ENCODE peak calls at places on chromosome 18, in nine cellular contexts. J, G, V, C, U, Z, Q, B and Y are unnamed samples.

GRCh38 chr18:33720133-33720532 is 142.1 kb downstream of the ASXL3 start:
- DNase-seq in J (no peak), G (no peak), V (no peak), C (no peak), U (no peak), Z (no peak), Q (peak; percentile 10), B (no peak), Y (no peak)

GRCh38 chr18:45755936-45756335 is 32.0 kb downstream of the SLC14A1 start:
- DNase-seq in J (no peak), G (peak; percentile 92), V (no peak), C (peak; percentile 23), U (no peak), Z (no peak), Q (peak; percentile 54), B (no peak), Y (peak; percentile 91)

GRCh38 chr18:39990540-39990939 is 1964.5 kb upstream of the PIK3C3 start:
- DNase-seq in J (no peak), G (no peak), V (no peak), C (no peak), U (no peak), Z (no peak), Q (no peak), B (no peak), Y (no peak)

GRCh38 chr18:36901277-36901701 is 72.4 kb downstream of the KIAA1328 start:
- DNase-seq in J (no peak), G (no peak), V (no peak), C (no peak), U (no peak), Z (no peak), Q (peak; percentile 27), B (no peak), Y (peak; percentile 24)

GRCh38 chr18:27298215-27298804 is 113.2 kb upstream of the CHST9 start:
- DNase-seq in J (no peak), G (no peak), V (no peak), C (no peak), U (no peak), Z (no peak), Q (peak; percentile 25), B (no peak), Y (peak; percentile 38)

GRCh38 chr18:76459687-76460350 is 35.2 kb downstream of the ZNF516 start:
- DNase-seq in J (no peak), G (no peak), V (peak; percentile 42), C (peak; percentile 64), U (peak; percentile 100), Z (no peak), Q (peak; percentile 93), B (peak; percentile 66), Y (peak; percentile 98)

GRCh38 chr18:69128978-69129377 is 271.7 kb upstream of the DOK6 start:
- DNase-seq in J (no peak), G (no peak), V (no peak), C (no peak), U (no peak), Z (no peak), Q (no peak), B (no peak), Y (no peak)

GRCh38 chr18:50231621-50232020 is 34.7 kb downstream of the CFAP53 start:
- DNase-seq in J (no peak), G (no peak), V (no peak), C (no peak), U (no peak), Z (no peak), Q (no peak), B (no peak), Y (peak; percentile 58)

GRCh38 chr18:32271649-32272324 is 81.9 kb downstream of the MEP1B start:
- DNase-seq in J (no peak), G (peak; percentile 25), V (no peak), C (peak; percentile 29), U (peak; percentile 25), Z (no peak), Q (peak; percentile 30), B (no peak), Y (peak; percentile 57)

GRCh38 chr18:4748975-4749374 is 293.9 kb upstream of the DLGAP1 start:
- DNase-seq in J (no peak), G (no peak), V (no peak), C (no peak), U (no peak), Z (no peak), Q (no peak), B (no peak), Y (no peak)

GRCh38 chr18:59799383-59800015 is 100.3 kb upstream of the PMAIP1 start:
- DNase-seq in J (no peak), G (no peak), V (no peak), C (no peak), U (no peak), Z (no peak), Q (no peak), B (no peak), Y (no peak)

GRCh38 chr18:62616331-62616805 is 93.5 kb downstream of the ZCCHC2 start:
- DNase-seq in J (no peak), G (peak; percentile 52), V (no peak), C (no peak), U (peak; percentile 24), Z (no peak), Q (no peak), B (no peak), Y (no peak)

GRCh38 chr18:35998967-35999366 is 26.5 kb downstream of the RMP24 start:
- DNase-seq in J (no peak), G (no peak), V (no peak), C (no peak), U (no peak), Z (no peak), Q (no peak), B (no peak), Y (peak; percentile 22)

GRCh38 chr18:32049393-32050161 is 31.0 kb downstream of the RNF125 start:
- DNase-seq in J (peak; percentile 58), G (peak; percentile 27), V (peak; percentile 82), C (no peak), U (peak; percentile 3), Z (peak; percentile 67), Q (peak; percentile 37), B (peak; percentile 73), Y (no peak)

GRCh38 chr18:3472681-3473544 is 22.9 kb downstream of the TGIF1 start:
- DNase-seq in J (no peak), G (no peak), V (no peak), C (no peak), U (no peak), Z (no peak), Q (no peak), B (no peak), Y (no peak)

GRCh38 chr18:23662309-23663263 is at the start of gene ANKRD29:
- DNase-seq in J (peak; percentile 67), G (peak; percentile 32), V (peak; percentile 59), C (peak; percentile 18), U (no peak), Z (no peak), Q (peak; percentile 65), B (peak; percentile 84), Y (peak; percentile 35)

GRCh38 chr18:47150824-47151366 is 595 bp upstream of the HDHD2 start:
- DNase-seq in J (peak; percentile 54), G (peak; percentile 20), V (no peak), C (peak; percentile 23), U (no peak), Z (peak; percentile 49), Q (peak; percentile 1), B (no peak), Y (peak; percentile 36)

GRCh38 chr18:47151457-47151856 is 1.2 kb upstream of the HDHD2 start:
- DNase-seq in J (no peak), G (no peak), V (no peak), C (no peak), U (no peak), Z (no peak), Q (no peak), B (no peak), Y (no peak)

GRCh38 chr18:47149457-47150028 is 757 bp downstream of the HDHD2 start:
- DNase-seq in J (no peak), G (no peak), V (no peak), C (no peak), U (no peak), Z (no peak), Q (no peak), B (no peak), Y (no peak)

DNA sequence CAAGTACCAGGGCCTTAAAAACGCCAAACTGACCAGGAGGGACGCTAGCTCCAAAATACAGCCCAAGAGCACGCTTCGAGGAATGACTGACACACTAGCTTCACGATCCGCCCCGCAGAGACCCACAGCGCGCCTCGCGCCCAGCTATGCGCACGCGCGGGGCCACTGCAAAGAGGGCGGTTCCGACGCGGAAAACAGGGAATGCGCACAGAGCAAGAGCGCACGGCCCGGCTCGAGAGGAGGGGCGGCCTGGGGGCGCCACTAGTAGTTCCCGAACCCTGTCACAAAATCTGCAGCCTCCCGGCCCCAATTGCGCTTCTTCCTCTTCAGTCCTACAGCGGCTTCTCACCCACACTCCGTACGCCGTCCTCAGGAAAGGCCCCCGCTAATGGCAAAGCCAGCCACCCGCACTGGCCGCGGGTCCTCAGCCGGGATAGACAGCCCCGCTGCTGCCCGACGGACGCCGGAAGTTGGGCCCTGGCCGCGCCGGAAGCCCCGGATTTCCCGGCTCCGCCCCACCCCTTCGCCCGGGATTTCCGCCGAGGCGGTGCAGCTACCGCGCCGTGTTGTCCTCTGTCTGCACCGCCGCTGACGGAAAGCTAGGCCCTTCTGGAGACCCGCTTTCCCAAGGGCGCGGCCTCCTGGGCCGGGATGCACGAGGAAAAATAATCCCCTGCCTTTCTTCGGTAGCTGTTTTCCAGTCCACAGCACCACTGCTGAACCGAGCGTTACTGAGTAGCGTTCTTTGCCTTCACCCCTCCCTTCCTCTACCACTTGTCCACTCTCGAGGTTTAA is at the start of gene HDHD2:
- DNase-seq in J (peak; percentile 92), G (peak; percentile 85), V (peak; percentile 90), C (peak; percentile 78), U (peak; percentile 65), Z (peak; percentile 70), Q (peak; percentile 58), B (peak; percentile 94), Y (peak; percentile 76)
- TF ChIP-seq CTCF in J (no peak), G (no peak), V (no peak), C (no peak), U (peak; percentile 24), Z (no peak), Q (no peak), B (no peak), Y (no peak)

GRCh38 chr18:48896875-48897511 is 53.8 kb downstream of the SMAD7 start:
- DNase-seq in J (peak; percentile 51), G (peak; percentile 56), V (peak; percentile 75), C (no peak), U (no peak), Z (peak; percentile 57), Q (peak; percentile 24), B (peak; percentile 88), Y (peak; percentile 80)
- TF ChIP-seq CTCF in J (no peak), G (no peak), V (no peak), C (no peak), U (peak; percentile 35), Z (no peak), Q (no peak), B (no peak), Y (no peak)

DNA sequence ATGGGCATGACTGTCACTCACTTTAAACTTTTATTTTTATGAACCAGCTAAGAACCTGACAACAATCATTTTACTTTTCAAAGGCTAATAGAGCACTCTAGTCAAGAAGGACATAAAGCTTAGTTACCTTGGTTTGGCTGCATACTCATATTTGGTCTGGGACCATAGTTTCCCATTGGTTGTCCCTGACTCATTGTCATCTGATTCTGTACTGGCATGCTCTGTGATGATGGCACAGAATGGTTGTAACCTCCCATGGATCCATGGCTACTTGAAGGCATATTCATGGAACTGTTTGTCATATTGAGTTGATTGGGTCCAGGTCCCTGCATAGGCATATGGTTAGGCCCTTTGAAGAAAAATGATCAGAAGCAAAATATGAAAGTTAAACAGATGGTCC is 37.9 kb downstream of the SS18 start:
- DNase-seq in J (no peak), G (no peak), V (no peak), C (no peak), U (no peak), Z (no peak), Q (no peak), B (no peak), Y (no peak)
- TF ChIP-seq CTCF in J (no peak), G (no peak), V (no peak), C (no peak), U (no peak), Z (no peak), Q (no peak), B (no peak), Y (no peak)

GRCh38 chr18:75125359-75126331 is 83.3 kb downstream of the PTGR3 start:
- DNase-seq in J (no peak), G (no peak), V (peak; percentile 37), C (no peak), U (no peak), Z (no peak), Q (peak; percentile 39), B (no peak), Y (no peak)
- TF ChIP-seq CTCF in J (no peak), G (no peak), V (no peak), C (no peak), U (no peak), Z (no peak), Q (peak; percentile 34), B (no peak), Y (no peak)